ENCODE peak calls at places on chromosomes 12 and 14, in six cellular contexts. One of them, this sample, is unnamed. For H3K27me3, the result is how much of the 10 kb centered on the place peaks cover.

GRCh38 chr12:1798734-1799067 is 21.7 kb upstream of the LRTM2 start:
- DNase-seq in BJ: no peak
- DNase-seq in GM23248: no peak
- DNase-seq in adipocyte: no peak
- DNase-seq in pancreas: no peak
- DNase-seq in PC-3: no peak
- DNase-seq in this sample: no peak

GRCh38 chr14:105168496-105168978 is at the start of gene JAG2:
- DNase-seq in BJ: no peak
- DNase-seq in GM23248: peak
- DNase-seq in adipocyte: peak
- DNase-seq in pancreas: peak
- DNase-seq in PC-3: peak
- DNase-seq in this sample: no peak

GRCh38 chr14:76832503-76832988 is 6.3 kb downstream of the LRRC74A start:
- DNase-seq in BJ: no peak
- DNase-seq in GM23248: no peak
- DNase-seq in adipocyte: no peak
- DNase-seq in pancreas: no peak
- DNase-seq in PC-3: no peak
- DNase-seq in this sample: no peak

GRCh38 chr12:100820314-100820713 is 25.7 kb downstream of the ANO4 start:
- DNase-seq in BJ: no peak
- DNase-seq in GM23248: no peak
- DNase-seq in adipocyte: no peak
- DNase-seq in pancreas: no peak
- DNase-seq in PC-3: no peak
- DNase-seq in this sample: no peak

GRCh38 chr14:97580923-97581495 is 783.8 kb downstream of the VRK1 start:
- DNase-seq in BJ: no peak
- DNase-seq in GM23248: no peak
- DNase-seq in adipocyte: no peak
- DNase-seq in pancreas: no peak
- DNase-seq in PC-3: peak
- DNase-seq in this sample: no peak

GRCh38 chr12:68636268-68636667 is 25.6 kb downstream of the RAP1B start:
- DNase-seq in BJ: peak
- DNase-seq in GM23248: peak
- DNase-seq in adipocyte: peak
- DNase-seq in pancreas: no peak
- DNase-seq in PC-3: peak
- DNase-seq in this sample: no peak

GRCh38 chr14:38297681-38298080 is 41.8 kb upstream of the CLEC14A start:
- DNase-seq in BJ: no peak
- DNase-seq in GM23248: peak
- DNase-seq in adipocyte: peak
- DNase-seq in pancreas: no peak
- DNase-seq in PC-3: peak
- DNase-seq in this sample: no peak

GRCh38 chr12:25585021-25585523 is 32.0 kb upstream of the LMNTD1 start:
- DNase-seq in BJ: no peak
- DNase-seq in GM23248: peak
- DNase-seq in adipocyte: peak
- DNase-seq in pancreas: no peak
- DNase-seq in PC-3: no peak
- DNase-seq in this sample: peak

DNA sequence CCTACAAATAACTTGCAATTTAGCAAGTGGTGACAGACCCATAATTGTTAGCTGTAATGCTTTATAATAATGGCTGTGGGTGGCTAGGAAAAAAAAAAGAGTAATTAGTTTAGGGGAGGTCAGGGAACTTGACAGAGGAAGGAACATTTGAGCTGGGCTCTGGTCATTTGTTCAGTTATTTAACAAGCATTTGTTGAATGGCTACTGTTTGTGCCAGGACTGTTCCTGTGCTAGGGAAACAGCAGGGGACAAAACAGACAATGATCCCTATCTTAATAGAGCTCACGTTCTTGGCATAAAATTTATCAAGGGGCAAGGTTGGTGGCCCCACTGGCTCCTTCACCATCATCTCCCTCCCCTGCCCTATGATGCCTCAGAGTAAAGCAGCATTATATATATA is 18.5 kb downstream of the CHST11 start:
- DNase-seq in BJ: no peak
- DNase-seq in GM23248: no peak
- DNase-seq in adipocyte: no peak
- DNase-seq in pancreas: no peak
- DNase-seq in PC-3: no peak
- DNase-seq in this sample: no peak
- H3K27me3 ChIP-seq in BJ: under half
- H3K27me3 ChIP-seq in GM23248: under half
- H3K27me3 ChIP-seq in adipocyte: under half
- H3K27me3 ChIP-seq in pancreas: under half
- H3K27me3 ChIP-seq in PC-3: under half
- H3K27me3 ChIP-seq in this sample: under half

DNA sequence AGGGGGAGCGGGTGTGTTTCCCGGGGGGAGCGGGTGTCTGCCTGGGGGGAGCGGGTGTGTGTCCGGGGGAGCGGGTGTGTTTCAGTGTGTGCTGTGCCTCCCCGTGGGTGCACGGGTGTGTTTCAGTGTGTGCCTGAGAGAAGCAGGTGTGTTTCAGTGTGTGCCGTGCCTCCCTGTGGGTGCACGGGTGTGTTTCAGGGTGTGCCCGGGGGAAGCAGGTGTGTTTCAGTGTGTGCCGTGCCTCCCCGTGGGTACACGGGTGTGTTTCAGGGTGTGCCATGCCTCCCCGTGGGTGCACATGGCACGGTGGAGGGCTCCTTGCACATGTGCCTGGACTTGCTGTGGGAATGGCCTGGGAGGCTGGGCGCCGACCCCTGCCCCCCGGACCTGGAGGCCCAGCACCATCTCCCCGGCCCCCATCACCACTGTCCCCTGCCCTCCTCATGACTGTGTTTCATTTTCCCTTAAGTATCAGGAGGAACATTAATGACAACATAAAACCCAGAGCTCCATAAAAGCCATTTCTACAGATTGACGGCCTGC is 38.7 kb downstream of the FBRSL1 start:
- DNase-seq in BJ: no peak
- DNase-seq in GM23248: no peak
- DNase-seq in adipocyte: no peak
- DNase-seq in pancreas: no peak
- DNase-seq in PC-3: no peak
- DNase-seq in this sample: no peak
- H3K27me3 ChIP-seq in BJ: under half
- H3K27me3 ChIP-seq in GM23248: under half
- H3K27me3 ChIP-seq in adipocyte: under half
- H3K27me3 ChIP-seq in pancreas: under half
- H3K27me3 ChIP-seq in PC-3: under half
- H3K27me3 ChIP-seq in this sample: under half

GRCh38 chr12:52257074-52257551 is 17.3 kb upstream of the KRT86 start:
- DNase-seq in BJ: no peak
- DNase-seq in GM23248: no peak
- DNase-seq in adipocyte: no peak
- DNase-seq in pancreas: no peak
- DNase-seq in PC-3: no peak
- DNase-seq in this sample: no peak
- H3K27me3 ChIP-seq in BJ: under half
- H3K27me3 ChIP-seq in GM23248: under half
- H3K27me3 ChIP-seq in adipocyte: half or more
- H3K27me3 ChIP-seq in pancreas: under half
- H3K27me3 ChIP-seq in PC-3: under half
- H3K27me3 ChIP-seq in this sample: under half

DNA sequence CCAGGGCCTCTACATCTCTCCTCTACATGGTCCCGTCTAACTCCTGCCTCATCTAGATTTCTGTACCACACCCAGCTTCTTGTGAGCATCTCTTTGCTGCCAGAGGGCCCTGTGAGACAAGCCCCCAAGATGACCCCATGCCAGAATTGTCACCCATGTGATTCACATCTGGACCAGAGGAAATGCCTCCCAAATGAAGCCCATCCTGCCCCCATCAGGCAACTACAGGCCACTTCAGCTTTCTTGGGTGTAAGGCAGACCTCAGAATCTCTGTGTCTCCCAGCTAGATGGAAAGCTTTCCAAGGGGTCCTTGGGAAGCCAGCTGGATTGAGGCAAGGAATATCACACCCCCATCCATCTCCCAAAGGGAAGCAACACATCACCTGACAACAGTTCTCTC is 9.3 kb upstream of the OAS3 start:
- DNase-seq in BJ: no peak
- DNase-seq in GM23248: no peak
- DNase-seq in adipocyte: no peak
- DNase-seq in pancreas: no peak
- DNase-seq in PC-3: no peak
- DNase-seq in this sample: no peak
- H3K27me3 ChIP-seq in BJ: under half
- H3K27me3 ChIP-seq in GM23248: under half
- H3K27me3 ChIP-seq in adipocyte: under half
- H3K27me3 ChIP-seq in pancreas: under half
- H3K27me3 ChIP-seq in PC-3: under half
- H3K27me3 ChIP-seq in this sample: under half